ENCODE peak calls at places on chromosomes 12 and 14, in five cellular contexts. T, D, G, C and P are unnamed samples.

GRCh38 chr12:25276199-25276937 is 25.6 kb upstream of the KRAS start:
- DNase-seq in T (peak), D (peak), G (peak), C (no peak), P (peak)

GRCh38 chr14:54772451-54772881 is 130.2 kb downstream of the GCH1 start:
- DNase-seq in T (peak), D (no peak), G (no peak), C (no peak), P (no peak)

GRCh38 chr14:23154876-23155587 is 28.4 kb downstream of the SLC7A8 start:
- DNase-seq in T (peak), D (no peak), G (peak), C (peak), P (no peak)

GRCh38 chr12:48063530-48063929 is 42.3 kb downstream of the SENP1 start:
- DNase-seq in T (no peak), D (no peak), G (no peak), C (no peak), P (no peak)

GRCh38 chr12:78155546-78155945 is 324.9 kb downstream of the NAV3 start:
- DNase-seq in T (no peak), D (no peak), G (no peak), C (no peak), P (no peak)

GRCh38 chr14:99143126-99143525 is 128.9 kb downstream of the BCL11B start:
- DNase-seq in T (no peak), D (no peak), G (no peak), C (no peak), P (no peak)

GRCh38 chr14:22622220-22622619 is 21.9 kb downstream of the OR6J1 start:
- DNase-seq in T (peak), D (no peak), G (no peak), C (no peak), P (no peak)

GRCh38 chr14:68583527-68584275 is 209.2 kb downstream of the ZFP36L1 start:
- DNase-seq in T (no peak), D (no peak), G (no peak), C (no peak), P (no peak)

GRCh38 chr12:3044141-3044630 is 33.0 kb upstream of the TSPAN9 start:
- DNase-seq in T (no peak), D (no peak), G (no peak), C (no peak), P (no peak)

GRCh38 chr12:26360062-26360461 is 164.7 kb downstream of the SSPN start:
- DNase-seq in T (no peak), D (no peak), G (no peak), C (peak), P (no peak)

GRCh38 chr12:103279444-103279843 is 216.3 kb downstream of the C12orf42 start:
- DNase-seq in T (no peak), D (no peak), G (no peak), C (no peak), P (no peak)

GRCh38 chr14:74905595-74906142 is 17.4 kb downstream of the RPS6KL1 start:
- DNase-seq in T (peak), D (peak), G (no peak), C (peak), P (no peak)